ENCODE peak calls at places on chromosomes 13 and 19, in five cellular contexts. L is H9, A is neural progenitor cell, K is SK-N-SH, J is OCI-LY7. E is an unnamed sample.

GRCh38 chr19:21084343-21084742 is 2.3 kb downstream of the ZNF714 start:
- DNase-seq in L (no peak), K (no peak), J (no peak), A (no peak), E (peak; percentile 26)

GRCh38 chr13:31765441-31765840 is 26.1 kb downstream of the RXFP2 start:
- DNase-seq in A (no peak), K (no peak), L (no peak), J (no peak), E (peak; percentile 54)

GRCh38 chr13:91609353-91609752 is 210.9 kb downstream of the GPC5 start:
- DNase-seq in J (no peak), K (peak; percentile 34), L (no peak), A (no peak), E (no peak)

GRCh38 chr13:72884111-72884510 is 102.2 kb downstream of the PIBF1 start:
- DNase-seq in J (no peak), L (no peak), K (no peak), A (no peak), E (no peak)

GRCh38 chr19:2478324-2478755 is 2.4 kb downstream of the GADD45B start:
- DNase-seq in A (peak; percentile 76), L (no peak), J (peak; percentile 77), K (peak; percentile 63), E (peak; percentile 88)

GRCh38 chr13:102038787-102039186 is 363.1 kb downstream of the FGF14 start:
- DNase-seq in L (no peak), A (no peak), K (no peak), J (no peak), E (no peak)

GRCh38 chr19:48398329-48399235 is 5.1 kb downstream of the GRIN2D start:
- DNase-seq in L (peak; percentile 97), J (peak; percentile 95), A (peak; percentile 96), K (peak; percentile 96), E (peak; percentile 97)

GRCh38 chr13:32036131-32036695 is 4.6 kb downstream of the FRY start:
- DNase-seq in A (no peak), L (no peak), J (no peak), K (no peak), E (no peak)

GRCh38 chr13:25722893-25723292 is 328.9 kb downstream of the SHISA2 start:
- DNase-seq in J (no peak), L (no peak), A (no peak), K (no peak), E (no peak)

GRCh38 chr13:46392967-46393366 is 5.9 kb upstream of the RUBCNL start:
- DNase-seq in K (no peak), A (no peak), L (no peak), J (peak; percentile 93), E (no peak)

GRCh38 chr13:19622189-19622588 is 11.3 kb upstream of the MPHOSPH8 start:
- DNase-seq in K (no peak), A (no peak), J (no peak), L (no peak), E (no peak)

GRCh38 chr19:47122359-47123335 is 8.0 kb upstream of the SAE1 start:
- DNase-seq in A (no peak), J (no peak), L (no peak), K (no peak), E (no peak)

GRCh38 chr13:29059837-29060236 is 239.7 kb downstream of the MTUS2 start:
- DNase-seq in K (no peak), L (no peak), A (no peak), J (no peak), E (no peak)

GRCh38 chr19:47032171-47032811 is 12.7 kb downstream of the NPAS1 start:
- DNase-seq in J (peak; percentile 69), A (peak; percentile 71), K (peak; percentile 75), L (peak; percentile 92), E (peak; percentile 79)

GRCh38 chr13:42424182-42424581 is 149.8 kb upstream of the TNFSF11 start:
- DNase-seq in K (no peak), A (no peak), J (no peak), L (no peak), E (no peak)

GRCh38 chr13:66265446-66265845 is 964.7 kb downstream of the PCDH9 start:
- DNase-seq in A (no peak), K (no peak), L (no peak), J (no peak), E (peak; percentile 3)

GRCh38 chr13:49563513-49563912 is 21.8 kb downstream of the RCBTB1 start:
- DNase-seq in A (no peak), L (no peak), J (no peak), K (no peak), E (no peak)

GRCh38 chr13:40764587-40765403 is 6.2 kb downstream of the MRPS31 start:
- DNase-seq in K (no peak), A (no peak), J (no peak), L (no peak), E (no peak)

GRCh38 chr13:86681223-86681622 is 882.0 kb upstream of the SLITRK6 start:
- DNase-seq in L (no peak), J (no peak), A (no peak), K (no peak), E (no peak)

GRCh38 chr19:14700711-14701110 is 10.9 kb downstream of the ZNF333 start:
- DNase-seq in A (no peak), K (no peak), J (no peak), L (no peak), E (no peak)

GRCh38 chr13:73466561-73466960 is 407.8 kb downstream of the KLF5 start:
- DNase-seq in J (no peak), L (no peak), A (no peak), K (no peak), E (peak; percentile 29)

GRCh38 chr19:23999821-24000610 is 85.3 kb downstream of the ZNF726 start:
- DNase-seq in L (no peak), A (no peak), J (no peak), K (no peak), E (no peak)

GRCh38 chr19:611506-611869 is 21.8 kb downstream of the HCN2 start:
- DNase-seq in A (no peak), K (no peak), J (no peak), L (no peak), E (no peak)

GRCh38 chr19:49853852-49854849 is 3.2 kb downstream of the PTOV1 start:
- DNase-seq in J (no peak), L (no peak), K (no peak), A (no peak), E (no peak)

GRCh38 chr19:50308991-50309390 is 20.2 kb downstream of the KCNC3 start:
- DNase-seq in A (no peak), J (no peak), L (no peak), K (no peak), E (no peak)

GRCh38 chr13:31204592-31204991 is 4.8 kb downstream of the B3GLCT start:
- DNase-seq in K (peak; percentile 40), L (no peak), J (no peak), A (no peak), E (peak; percentile 28)

GRCh38 chr13:66660013-66660804 is 569.9 kb downstream of the PCDH9 start:
- DNase-seq in A (no peak), J (peak; percentile 79), L (no peak), K (no peak), E (no peak)

GRCh38 chr19:52725528-52725961 is 9.3 kb downstream of the ZNF611 start:
- DNase-seq in A (no peak), J (no peak), K (peak; percentile 45), L (no peak), E (no peak)

GRCh38 chr13:74889321-74889720 is 592.6 kb downstream of the TBC1D4 start:
- DNase-seq in L (no peak), K (no peak), J (no peak), A (no peak), E (no peak)

GRCh38 chr19:46904114-46905060 is 43.6 kb downstream of the ARHGAP35 start:
- DNase-seq in A (no peak), K (peak; percentile 42), J (no peak), L (no peak), E (peak; percentile 70)

GRCh38 chr19:34767967-34768366 is 5.0 kb downstream of the ZNF599 start:
- DNase-seq in L (no peak), J (no peak), K (no peak), A (no peak), E (no peak)

GRCh38 chr13:111664696-111665095 is 344.3 kb downstream of the TEX29 start:
- DNase-seq in A (no peak), L (peak; percentile 9), K (no peak), J (no peak), E (no peak)

GRCh38 chr13:25652764-25653163 is 281.0 kb downstream of the ATP8A2 start:
- DNase-seq in K (no peak), J (no peak), L (no peak), A (peak; percentile 39), E (peak; percentile 86)

GRCh38 chr13:31322025-31322424 is 122.2 kb downstream of the B3GLCT start:
- DNase-seq in K (no peak), J (peak; percentile 41), A (no peak), L (no peak), E (no peak)

GRCh38 chr19:24166055-24166454 is 79.1 kb downstream of the ZNF254 start:
- DNase-seq in K (no peak), J (no peak), A (no peak), L (no peak), E (no peak)

GRCh38 chr13:51612867-51613266 is 28.6 kb downstream of the WDFY2 start:
- DNase-seq in J (no peak), L (no peak), K (no peak), A (no peak), E (no peak)
- H3K27ac ChIP-seq in J (no peak overlapping the region), L (no peak overlapping the region), K (peak overlapping the region; percentile 96), A (no peak overlapping the region), E (no peak overlapping the region)

GRCh38 chr19:42102877-42103276 is 26.9 kb downstream of the ZNF574 start:
- DNase-seq in J (no peak), L (no peak), A (no peak), K (no peak), E (no peak)
- H3K79me2 ChIP-seq in J (peaks cover 3% of the 10 kb centered on the region), L (no peaks in the 10 kb centered on the region), A (no peaks in the 10 kb centered on the region), K (no peaks in the 10 kb centered on the region), E (no peaks in the 10 kb centered on the region)

GRCh38 chr19:7397687-7398086 is 49.0 kb downstream of the ARHGEF18 start:
- DNase-seq in A (no peak), J (no peak), L (no peak), K (no peak), E (no peak)
- H3K27ac ChIP-seq in A (no peak overlapping the region), J (no peak overlapping the region), L (no peak overlapping the region), K (no peak overlapping the region), E (no peak overlapping the region)

GRCh38 chr19:55032170-55032569 is 5.9 kb downstream of the GP6 start:
- DNase-seq in A (no peak), L (no peak), K (no peak), J (no peak), E (no peak)
- H3K79me2 ChIP-seq in A (peaks cover 5% of the 10 kb centered on the region), L (peaks cover 21% of the 10 kb centered on the region), K (no peaks in the 10 kb centered on the region), J (no peaks in the 10 kb centered on the region), E (peaks cover 2% of the 10 kb centered on the region)

GRCh38 chr19:58274771-58275199 is 4.0 kb upstream of the ZNF8 start:
- DNase-seq in K (no peak), A (no peak), J (no peak), L (no peak), E (no peak)
- H3K27ac ChIP-seq in K (no peak overlapping the region), A (no peak overlapping the region), J (no peak overlapping the region), L (no peak overlapping the region), E (no peak overlapping the region)

E was measured in mesendoderm.